ENCODE peak calls at places on chromosomes 5 and 9, in ten cellular contexts. A is nucleus accumbens; L is fibroblast of lung; N is neural crest cell; R is globus pallidus; X is iPS-NIHi11; T is AG10803; Q is stimulated activated CD4-positive, alpha-beta T cell treated with anti-CD3 and anti-CD28 coated beads, Interleukin-15, amount 100 ng/mL, for 1 hour; E is M059J; Y is D721Med. U is an unnamed sample.

GRCh38 chr5:31106259-31106658 is 87.2 kb upstream of the CDH6 start:
- DNase-seq in X (no peak), A (no peak), Q (no peak), T (no peak), Y (no peak), L (no peak), E (no peak), N (no peak), R (no peak), U (peak; percentile 9)

GRCh38 chr5:153654444-153654843 is 164.0 kb downstream of the GRIA1 start:
- DNase-seq in Q (no peak), R (no peak), T (peak; percentile 74), X (no peak), A (no peak), E (peak; percentile 49), Y (no peak), N (no peak), L (peak; percentile 42), U (no peak)

GRCh38 chr9:85871008-85871407 is 69.9 kb upstream of the NAA35 start:
- DNase-seq in R (no peak), N (no peak), L (no peak), Y (no peak), X (no peak), E (no peak), T (no peak), A (no peak), Q (no peak), U (no peak)

GRCh38 chr5:61256474-61256873 is 75.6 kb upstream of the ZSWIM6 start:
- DNase-seq in Q (no peak), E (peak; percentile 75), N (no peak), A (no peak), Y (no peak), L (peak; percentile 51), T (no peak), X (no peak), R (no peak), U (no peak)

GRCh38 chr5:79464695-79465332 is 49.1 kb downstream of the HOMER1 start:
- DNase-seq in Y (no peak), Q (no peak), X (peak; percentile 40), R (peak; percentile 17), N (no peak), A (no peak), E (peak; percentile 15), T (peak; percentile 46), L (peak; percentile 65), U (no peak)

GRCh38 chr5:77066823-77067442 is 20.2 kb downstream of the ZBED3 start:
- DNase-seq in A (no peak), Y (no peak), N (no peak), E (peak; percentile 24), L (peak; percentile 92), X (no peak), Q (no peak), R (no peak), T (peak; percentile 82), U (peak; percentile 39)

GRCh38 chr9:4117835-4118610 is 181.8 kb downstream of the GLIS3 start:
- DNase-seq in A (no peak), X (peak; percentile 56), L (no peak), T (no peak), R (no peak), Y (no peak), N (peak; percentile 4), Q (peak; percentile 15), E (no peak), U (no peak)

GRCh38 chr9:96061293-96061987 is 185.9 kb downstream of the ERCC6L2 start:
- DNase-seq in N (peak; percentile 24), X (peak; percentile 70), Q (no peak), L (peak; percentile 77), Y (no peak), E (peak; percentile 51), T (peak; percentile 44), A (no peak), R (peak; percentile 74), U (peak; percentile 35)

GRCh38 chr5:28548856-28549255 is 1510.5 kb upstream of the CDH9 start:
- DNase-seq in Q (no peak), L (no peak), Y (no peak), X (no peak), E (peak; percentile 5), A (no peak), R (no peak), T (no peak), N (no peak), U (peak; percentile 17)

GRCh38 chr5:147472669-147473131 is 37.2 kb downstream of the DPYSL3 start:
- DNase-seq in A (no peak), T (no peak), Y (no peak), Q (no peak), E (no peak), X (no peak), L (no peak), R (no peak), N (no peak), U (no peak)

GRCh38 chr9:134644715-134645606 is 3.4 kb downstream of the COL5A1 start:
- DNase-seq in X (peak; percentile 48), L (peak; percentile 100), A (no peak), Q (no peak), T (peak; percentile 99), N (no peak), Y (no peak), R (no peak), E (peak; percentile 99), U (peak; percentile 96)

GRCh38 chr9:19703702-19704101 is 85.1 kb downstream of the SLC24A2 start:
- DNase-seq in R (no peak), L (no peak), A (no peak), N (no peak), T (no peak), Q (no peak), Y (no peak), E (no peak), X (no peak), U (no peak)

GRCh38 chr5:60436518-60436917 is 263.4 kb downstream of the DEPDC1B start:
- DNase-seq in E (no peak), T (no peak), Q (no peak), N (no peak), L (no peak), X (no peak), R (no peak), A (no peak), Y (no peak), U (no peak)

GRCh38 chr5:61894046-61894445 is 412.0 kb upstream of the KIF2A start:
- DNase-seq in Q (no peak), L (no peak), N (no peak), X (no peak), Y (no peak), R (no peak), T (no peak), A (no peak), E (no peak), U (no peak)

GRCh38 chr5:39523821-39524220 is 99.0 kb upstream of the DAB2 start:
- DNase-seq in R (no peak), L (peak; percentile 27), Y (no peak), A (no peak), Q (no peak), E (no peak), N (no peak), X (no peak), T (peak; percentile 86), U (peak; percentile 50)

GRCh38 chr9:76615149-76615548 is 149.1 kb upstream of the PCA3 start:
- DNase-seq in N (no peak), E (no peak), R (no peak), Q (no peak), L (peak; percentile 29), Y (no peak), T (no peak), X (no peak), A (no peak), U (no peak)

GRCh38 chr5:146560205-146560812 is 44.3 kb upstream of the GPR151 start:
- DNase-seq in E (peak; percentile 76), A (no peak), T (peak; percentile 61), Q (no peak), X (peak; percentile 36), R (no peak), L (no peak), Y (no peak), N (no peak), U (no peak)

GRCh38 chr9:98778251-98778650 is 18.1 kb downstream of the ANKS6 start:
- DNase-seq in Q (no peak), A (no peak), N (no peak), E (no peak), X (no peak), R (no peak), T (no peak), L (no peak), Y (no peak), U (no peak)

GRCh38 chr5:129249891-129250290 is 155.3 kb downstream of the ISOC1 start:
- DNase-seq in N (no peak), L (peak; percentile 11), Y (no peak), Q (no peak), A (no peak), X (no peak), R (no peak), T (no peak), E (no peak), U (no peak)

GRCh38 chr9:78234810-78235209 is 1.1 kb upstream of the CEP78 start:
- DNase-seq in N (no peak), E (no peak), L (no peak), Y (no peak), A (no peak), X (peak; percentile 30), T (peak; percentile 48), R (no peak), Q (no peak), U (peak; percentile 46)

GRCh38 chr9:94498801-94499454 is 56.0 kb upstream of the PCAT7 start:
- DNase-seq in Q (no peak), X (no peak), A (no peak), T (no peak), E (no peak), Y (no peak), R (no peak), N (no peak), L (no peak), U (no peak)

GRCh38 chr9:37997636-37998374 is 71.2 kb downstream of the SHB start:
- DNase-seq in L (no peak), X (peak; percentile 27), N (no peak), Y (no peak), R (peak; percentile 71), E (peak; percentile 60), A (peak; percentile 25), T (no peak), Q (no peak), U (no peak)

GRCh38 chr9:19998823-19999455 is 210.1 kb upstream of the SLC24A2 start:
- DNase-seq in Y (no peak), R (no peak), N (no peak), L (no peak), E (peak; percentile 83), X (no peak), Q (no peak), T (peak; percentile 25), A (no peak), U (peak; percentile 36)

GRCh38 chr5:173016621-173017046 is 33.1 kb downstream of the ATP6V0E1 start:
- DNase-seq in Q (no peak), X (peak; percentile 26), R (peak; percentile 60), Y (no peak), L (peak; percentile 49), A (no peak), N (no peak), E (peak; percentile 47), T (peak; percentile 70), U (peak; percentile 62)

GRCh38 chr5:133993152-133993548 is 11.6 kb downstream of the VDAC1 start:
- DNase-seq in Q (no peak), X (no peak), R (no peak), T (peak; percentile 65), L (peak; percentile 73), Y (no peak), N (no peak), A (no peak), E (peak; percentile 75), U (peak; percentile 53)

GRCh38 chr5:170383227-170383626 is 5.9 kb downstream of the KCNMB1 start:
- DNase-seq in L (no peak), A (no peak), Q (no peak), R (no peak), X (no peak), N (no peak), Y (no peak), E (no peak), T (no peak), U (no peak)

U was measured in brain microvascular endothelial cell.